ENCODE peak calls at places on chromosomes 11 and 22, in five cellular contexts. K is HCT116; J is left ventricle myocardium inferior; P is activated naive CD4-positive, alpha-beta T cell; I is GM23248. S is an unnamed sample.

GRCh38 chr11:27553186-27553585 is 46.6 kb upstream of the LIN7C start:
- DNase-seq in K (no peak), J (no peak), P (no peak), I (peak; percentile 65), S (peak; percentile 40)

GRCh38 chr22:26599505-26599904 is 9.6 kb upstream of the TPST2 start:
- DNase-seq in K (no peak), J (no peak), P (no peak), I (no peak), S (no peak)

GRCh38 chr11:57781529-57781943 is 19.9 kb downstream of the CTNND1 start:
- DNase-seq in K (peak; percentile 93), J (no peak), P (no peak), I (no peak), S (no peak)

GRCh38 chr11:911031-911889 is 650 bp upstream of the CHID1 start:
- DNase-seq in K (no peak), J (peak; percentile 50), P (peak; percentile 44), I (peak; percentile 92), S (peak; percentile 72)

GRCh38 chr11:848380-848931 is 5.8 kb downstream of the TSPAN4 start:
- DNase-seq in K (no peak), J (no peak), P (peak; percentile 55), I (peak; percentile 63), S (peak; percentile 52)

GRCh38 chr11:117107701-117108590 is 9.7 kb upstream of the SIK3 start:
- DNase-seq in K (no peak), J (no peak), P (no peak), I (peak; percentile 27), S (peak; percentile 49)

GRCh38 chr22:34055525-34056200 is 135.4 kb upstream of the LARGE1 start:
- DNase-seq in K (no peak), J (no peak), P (no peak), I (no peak), S (no peak)

GRCh38 chr22:39593061-39593930 is 22.7 kb downstream of the CACNA1I start:
- DNase-seq in K (no peak), J (no peak), P (no peak), I (peak; percentile 26), S (peak; percentile 26)

GRCh38 chr11:70397336-70397982 is 870 bp upstream of the CTTN start:
- DNase-seq in K (peak; percentile 13), J (no peak), P (no peak), I (no peak), S (peak; percentile 41)

GRCh38 chr11:37504066-37504611 is 906.1 kb upstream of the RAG2 start:
- DNase-seq in K (no peak), J (no peak), P (no peak), I (peak; percentile 33), S (peak; percentile 96)

GRCh38 chr22:47177334-47177815 is 414.9 kb downstream of the TBC1D22A start:
- DNase-seq in K (no peak), J (no peak), P (no peak), I (no peak), S (no peak)

GRCh38 chr11:71240061-71240690 is 12.2 kb downstream of the SHANK2 start:
- DNase-seq in K (no peak), J (no peak), P (no peak), I (no peak), S (no peak)

GRCh38 chr11:34208266-34209135 is 103.1 kb downstream of the NAT10 start:
- DNase-seq in K (no peak), J (no peak), P (no peak), I (peak; percentile 63), S (no peak)

GRCh38 chr11:89021339-89021738 is 44.4 kb downstream of the GRM5 start:
- DNase-seq in K (no peak), J (no peak), P (no peak), I (no peak), S (no peak)

S was measured in EH.